ENCODE peak calls at places on chromosomes 6 and 20, in six cellular contexts. P is HCT116, N is GM12878, I is HepG2, R is K562, F is SK-N-SH. D is an unnamed sample.

GRCh38 chr20:47805951-47806350 is 20.7 kb upstream of the SULF2 start:
- DNase-seq in R (no peak), F (no peak), N (no peak), P (no peak), I (no peak), D (no peak)

GRCh38 chr6:22146581-22147468 is 150.0 kb downstream of the PRL start:
- DNase-seq in I (no peak), N (no peak), F (peak), R (no peak), P (no peak), D (peak)

GRCh38 chr6:34630040-34630439 is 66.5 kb downstream of the ILRUN start:
- DNase-seq in N (no peak), I (peak), F (no peak), P (peak), R (no peak), D (peak)

GRCh38 chr20:35176132-35176531 is 4.3 kb downstream of the PROCR start:
- DNase-seq in N (no peak), P (no peak), F (no peak), R (no peak), I (no peak), D (no peak)

GRCh38 chr6:146408583-146408982 is 135.1 kb upstream of the RAB32 start:
- DNase-seq in R (no peak), I (no peak), N (no peak), F (no peak), P (no peak), D (no peak)

GRCh38 chr6:160306284-160306683 is 41.9 kb upstream of the SLC22A3 start:
- DNase-seq in F (no peak), I (no peak), R (peak), N (no peak), P (no peak), D (no peak)

GRCh38 chr6:7282097-7282906 is 30.7 kb downstream of the SSR1 start:
- DNase-seq in N (no peak), I (no peak), R (no peak), P (no peak), F (no peak), D (no peak)

GRCh38 chr20:63005862-63006564 is 751 bp downstream of the BHLHE23 start:
- DNase-seq in F (no peak), R (no peak), P (no peak), I (no peak), N (no peak), D (no peak)

GRCh38 chr6:39664173-39664572 is 61.0 kb downstream of the KIF6 start:
- DNase-seq in I (no peak), N (no peak), R (no peak), P (no peak), F (no peak), D (no peak)

GRCh38 chr6:30264731-30265130 is 51.5 kb upstream of the TRIM26 start:
- DNase-seq in R (no peak), I (no peak), P (no peak), F (no peak), N (no peak), D (no peak)

DNA sequence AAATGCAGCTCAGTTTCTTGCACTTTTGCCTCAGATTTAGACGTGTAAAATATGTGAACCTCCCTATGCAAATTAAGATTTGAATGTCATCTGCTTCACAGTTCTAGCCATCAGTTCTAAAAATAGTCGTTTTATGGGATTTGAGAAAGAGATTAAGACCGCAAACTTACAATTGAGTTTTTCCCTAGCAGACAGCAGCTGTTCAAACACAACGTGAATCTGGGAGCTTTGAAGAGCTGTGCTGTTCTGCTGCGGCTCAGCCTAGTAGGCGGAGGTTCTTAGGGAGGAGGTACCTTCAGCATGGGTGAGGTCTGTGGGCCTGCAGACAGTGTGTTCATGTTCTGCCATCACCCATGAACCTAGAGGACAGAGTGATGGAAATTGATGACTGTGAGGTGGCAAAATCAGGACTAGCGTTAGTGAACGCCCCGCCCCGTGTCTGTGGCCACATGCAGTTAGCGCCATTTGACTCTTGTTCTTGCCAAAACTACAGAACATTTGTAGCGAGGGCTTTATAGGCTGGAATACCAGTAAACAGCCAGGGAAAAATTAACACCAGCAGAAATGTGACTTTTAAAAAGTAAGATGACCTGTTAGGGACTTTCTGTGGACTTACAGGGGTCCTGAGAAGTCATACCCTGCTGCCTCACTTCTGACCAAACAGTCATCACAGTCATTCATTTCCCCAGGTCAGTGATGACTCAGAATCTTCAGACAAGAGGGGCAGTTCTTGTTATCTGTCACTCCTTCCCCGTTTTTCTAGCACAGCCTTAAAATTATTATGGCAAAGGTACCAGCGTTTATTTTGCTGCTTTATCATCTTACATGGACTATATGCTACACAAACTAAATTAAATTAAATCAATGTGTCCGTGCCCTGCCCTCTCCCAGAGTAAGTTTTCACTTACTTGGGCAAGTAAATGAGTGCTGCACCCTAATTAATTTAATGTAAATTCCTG is 84.3 kb upstream of the TMEM181 start:
- DNase-seq in R (peak), F (no peak), P (no peak), N (peak), I (no peak), D (peak)
- H3K9ac ChIP-seq in R (no peak), F (no peak), P (no peak), N (peak), I (no peak), D (no peak)

GRCh38 chr6:2454180-2454579 is 208.8 kb upstream of the GMDS start:
- DNase-seq in R (no peak), P (no peak), I (no peak), F (no peak), N (no peak), D (no peak)
- TF ChIP-seq MAX in R (no peak), P (no peak), I (no peak), F (no peak), N (no peak), D (no peak)

GRCh38 chr20:53194310-53194709 is 222.2 kb downstream of the TSHZ2 start:
- DNase-seq in N (no peak), P (no peak), R (no peak), I (no peak), F (no peak), D (no peak)
- H3K9ac ChIP-seq in N (no peak), P (no peak), R (no peak), I (no peak), F (no peak), D (no peak)

GRCh38 chr20:12152996-12153395 is 235.3 kb downstream of the BTBD3 start:
- DNase-seq in R (no peak), F (no peak), N (no peak), P (no peak), I (peak), D (no peak)
- TF ChIP-seq MAX in R (no peak), F (no peak), N (no peak), P (no peak), I (no peak), D (no peak)

GRCh38 chr6:3117912-3118352 is 579 bp upstream of the BPHL start:
- DNase-seq in R (no peak), P (no peak), I (no peak), N (no peak), F (no peak), D (no peak)
- H3K9ac ChIP-seq in R (peak), P (peak), I (peak), N (peak), F (peak), D (peak)

GRCh38 chr6:21115111-21115510 is 478.4 kb upstream of the SOX4 start:
- DNase-seq in I (peak), F (peak), R (no peak), N (no peak), P (no peak), D (peak)
- TF ChIP-seq MAX in I (no peak), F (no peak), R (no peak), N (no peak), P (no peak), D (no peak)

GRCh38 chr6:43294536-43294935 is 3.5 kb upstream of the SLC22A7 start:
- DNase-seq in N (no peak), P (no peak), F (no peak), R (no peak), I (no peak), D (no peak)
- H3K9ac ChIP-seq in N (no peak), P (no peak), F (no peak), R (no peak), I (no peak), D (no peak)

GRCh38 chr20:13166006-13166405 is 55.1 kb upstream of the ISM1 start:
- DNase-seq in F (no peak), N (no peak), I (no peak), R (no peak), P (no peak), D (no peak)
- TF ChIP-seq MAX in F (no peak), N (no peak), I (no peak), R (no peak), P (no peak), D (no peak)

D was measured in endothelial cell of umbilical vein.